ENCODE peak calls at places on chromosomes 5 and 9, in four cellular contexts. P is Peyer's patch, K is sigmoid colon, J is psoas muscle. W is an unnamed sample.

GRCh38 chr9:22208846-22209585 is 199.9 kb upstream of the CDKN2B start:
- DNase-seq in J (no peak), K (no peak), P (no peak), W (no peak)

GRCh38 chr5:54990751-54991349 is 5.5 kb upstream of the ESM1 start:
- DNase-seq in J (no peak), K (no peak), P (no peak), W (no peak)

GRCh38 chr5:50667653-50668403 is 1.4 kb downstream of the PARP8 start:
- DNase-seq in P (peak; percentile 79), J (peak; percentile 78), K (peak; percentile 79), W (peak; percentile 74)

GRCh38 chr9:109966643-109967368 is 186.8 kb downstream of the PALM2AKAP2 start:
- DNase-seq in P (no peak), J (no peak), K (no peak), W (no peak)

GRCh38 chr9:127706836-127707241 is at the start of gene CFAP157:
- DNase-seq in K (no peak), P (no peak), J (no peak), W (no peak)

GRCh38 chr9:19085295-19085694 is 17.4 kb downstream of the HAUS6 start:
- DNase-seq in J (no peak), K (no peak), P (no peak), W (no peak)

GRCh38 chr9:114450833-114451706 is 54.2 kb downstream of the WHRN start:
- DNase-seq in J (no peak), K (no peak), P (no peak), W (no peak)

GRCh38 chr9:131094622-131095021 is 1.7 kb upstream of the AIF1L start:
- DNase-seq in K (no peak), P (no peak), J (peak; percentile 73), W (no peak)

GRCh38 chr9:125227761-125228160 is 13.4 kb downstream of the HSPA5 start:
- DNase-seq in J (no peak), K (no peak), P (no peak), W (no peak)

GRCh38 chr5:168879929-168880328 is 300.8 kb upstream of the PANK3 start:
- DNase-seq in P (no peak), J (no peak), K (no peak), W (no peak)

GRCh38 chr9:107536462-107536861 is 46.9 kb upstream of the KLF4 start:
- DNase-seq in J (no peak), P (no peak), K (no peak), W (no peak)

GRCh38 chr9:69104830-69105527 is 69.1 kb upstream of the TJP2 start:
- DNase-seq in P (peak; percentile 89), K (no peak), J (no peak), W (no peak)

GRCh38 chr5:127802477-127802865 is 99.3 kb downstream of the CCDC192 start:
- DNase-seq in J (no peak), K (no peak), P (no peak), W (no peak)

GRCh38 chr5:175542232-175542965 is 64.0 kb downstream of the SFXN1 start:
- DNase-seq in K (no peak), J (no peak), P (no peak), W (no peak)

GRCh38 chr5:115435065-115435775 is 109.4 kb downstream of the FEM1C start:
- DNase-seq in J (no peak), K (no peak), P (no peak), W (no peak)

GRCh38 chr9:131324736-131325679 is 35.5 kb downstream of the PLPP7 start:
- DNase-seq in P (no peak), K (peak; percentile 30), J (peak; percentile 26), W (no peak)

GRCh38 chr9:98856982-98857381 is 49.5 kb downstream of the GALNT12 start:
- DNase-seq in P (no peak), J (no peak), K (no peak), W (no peak)

GRCh38 chr5:26572486-26572885 is 465.9 kb downstream of the CDH9 start:
- DNase-seq in P (no peak), K (no peak), J (no peak), W (no peak)

GRCh38 chr5:43469671-43470396 is 13.8 kb downstream of the TMEM267 start:
- DNase-seq in K (no peak), J (no peak), P (no peak), W (no peak)

GRCh38 chr5:138979684-138980275 is 104.6 kb upstream of the LRRTM2 start:
- DNase-seq in K (no peak), J (no peak), P (no peak), W (peak; percentile 17)

GRCh38 chr9:98688710-98689495 is 19.8 kb downstream of the GABBR2 start:
- DNase-seq in K (no peak), J (no peak), P (no peak), W (no peak)

GRCh38 chr5:169289520-169289919 is 11.4 kb downstream of the SLIT3 start:
- DNase-seq in K (no peak), P (no peak), J (no peak), W (no peak)

GRCh38 chr9:108439967-108440366 is 415.8 kb downstream of the ACTL7B start:
- DNase-seq in K (no peak), J (no peak), P (no peak), W (no peak)

GRCh38 chr5:52895572-52896296 is 93.4 kb upstream of the ITGA2 start:
- DNase-seq in P (no peak), K (no peak), J (no peak), W (no peak)

GRCh38 chr5:134994560-134995156 is 27.0 kb downstream of the CATSPER3 start:
- DNase-seq in K (no peak), J (no peak), P (no peak), W (no peak)

GRCh38 chr5:135313405-135313804 is 85.6 kb downstream of the MACROH2A1 start:
- DNase-seq in K (no peak), P (no peak), J (no peak), W (no peak)

GRCh38 chr9:9337129-9337528 is 1275.7 kb downstream of the PTPRD start:
- DNase-seq in J (no peak), K (no peak), P (no peak), W (no peak)

GRCh38 chr5:1877434-1878049 is 5.2 kb downstream of the IRX4 start:
- DNase-seq in P (no peak), K (no peak), J (no peak), W (no peak)

GRCh38 chr9:108078823-108079222 is 589.3 kb upstream of the KLF4 start:
- DNase-seq in K (no peak), P (no peak), J (no peak), W (no peak)

GRCh38 chr9:129337287-129338140 is 159.5 kb upstream of the IER5L start:
- DNase-seq in P (no peak), K (no peak), J (no peak), W (no peak)

GRCh38 chr9:61671276-61671973 is 481.6 kb downstream of the SPATA31A7 start:
- DNase-seq in J (no peak), K (peak; percentile 52), P (no peak), W (peak; percentile 29)

GRCh38 chr5:149113669-149114068 is 27.6 kb upstream of the ABLIM3 start:
- DNase-seq in K (no peak), J (no peak), P (no peak), W (no peak)

GRCh38 chr5:40736103-40736875 is 19.5 kb downstream of the TTC33 start:
- DNase-seq in P (no peak), K (no peak), J (no peak), W (no peak)

GRCh38 chr5:59218424-59219045 is 635.7 kb downstream of the RAB3C start:
- DNase-seq in J (no peak), P (no peak), K (no peak), W (no peak)

GRCh38 chr5:33379757-33380156 is 61.0 kb upstream of the TARS1 start:
- DNase-seq in J (no peak), K (no peak), P (no peak), W (no peak)

GRCh38 chr5:82272957-82273356 is 5.2 kb downstream of the RPS23 start:
- DNase-seq in K (no peak), J (peak; percentile 84), P (no peak), W (no peak)

GRCh38 chr9:136239135-136239962 is 6.3 kb downstream of the QSOX2 start:
- DNase-seq in J (no peak), K (no peak), P (no peak), W (no peak)
- H3K4me1 ChIP-seq in J (peaks cover 15% of the 10 kb centered on the region), K (no peaks in the 10 kb centered on the region), P (peaks cover 37% of the 10 kb centered on the region), W (peaks cover 22% of the 10 kb centered on the region)

GRCh38 chr5:172873513-172873912 is 39.5 kb downstream of the ERGIC1 start:
- DNase-seq in P (no peak), J (no peak), K (no peak), W (no peak)

GRCh38 chr5:172871982-172872381 is 37.9 kb downstream of the ERGIC1 start:
- DNase-seq in J (peak; percentile 50), K (no peak), P (no peak), W (no peak)

GRCh38 chr5:172871561-172871960 is 37.5 kb downstream of the ERGIC1 start:
- DNase-seq in K (no peak), P (no peak), J (peak; percentile 15), W (no peak)

GRCh38 chr5:172874647-172875371 is 40.8 kb downstream of the ERGIC1 start:
- DNase-seq in K (no peak), J (peak; percentile 15), P (no peak), W (no peak)

DNA sequence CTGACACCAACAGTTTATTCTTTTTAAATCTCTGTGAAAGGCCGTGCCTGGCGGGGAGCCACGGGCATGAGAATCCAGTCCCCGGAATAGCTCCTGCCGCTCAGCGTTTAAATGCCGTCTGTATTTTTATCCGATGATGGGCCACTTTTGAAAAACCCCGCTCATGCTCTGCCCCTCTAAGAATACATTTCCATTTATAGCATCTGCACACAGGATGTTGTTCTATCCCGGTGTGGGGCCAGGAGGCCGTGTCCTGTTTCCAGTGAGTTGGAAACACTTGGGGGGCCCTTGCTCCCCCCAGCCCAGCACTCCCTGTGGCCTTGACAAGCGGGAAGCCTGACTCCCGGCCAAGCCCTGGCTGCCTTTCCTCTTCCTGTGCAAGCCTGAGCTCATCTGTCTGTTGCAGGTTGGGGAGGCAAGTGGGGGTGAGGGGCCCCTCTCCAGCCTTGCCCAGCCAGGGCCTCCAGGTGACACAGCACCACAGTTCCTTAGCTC is 39.0 kb downstream of the ERGIC1 start:
- DNase-seq in P (no peak), K (peak; percentile 97), J (peak; percentile 95), W (no peak)
- H3K4me1 ChIP-seq in P (peaks cover 4% of the 10 kb centered on the region), K (no peaks in the 10 kb centered on the region), J (peaks cover 77% of the 10 kb centered on the region), W (peaks cover 12% of the 10 kb centered on the region)

DNA sequence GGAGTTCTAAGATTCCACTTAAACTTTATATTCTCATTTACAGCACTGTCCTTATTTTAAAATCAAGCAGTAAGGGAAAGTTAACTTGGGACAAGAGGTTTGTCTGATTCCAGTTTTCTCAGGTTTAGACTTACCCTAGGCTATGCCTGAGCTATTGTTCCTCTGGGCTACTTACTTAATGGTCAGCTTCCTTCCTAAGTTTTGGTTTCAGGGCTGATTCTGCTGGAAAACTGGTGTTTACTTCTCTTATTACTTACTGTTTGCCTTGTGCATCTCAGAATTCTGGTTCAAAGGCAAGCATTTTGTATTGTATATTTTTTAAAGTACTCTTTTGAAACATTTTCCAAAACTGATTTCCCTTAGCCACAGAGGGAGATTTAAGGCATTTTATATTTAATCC is 289.8 kb downstream of the ARHGAP26 start:
- DNase-seq in P (no peak), K (no peak), J (no peak), W (no peak)
- H3K4me1 ChIP-seq in P (no peaks in the 10 kb centered on the region), K (no peaks in the 10 kb centered on the region), J (peaks cover 95% of the 10 kb centered on the region), W (no peaks in the 10 kb centered on the region)

GRCh38 chr9:35579130-35579529 is 25.9 kb upstream of the TESK1 start:
- DNase-seq in J (no peak), K (no peak), P (no peak), W (no peak)
- H3K4me1 ChIP-seq in J (no peaks in the 10 kb centered on the region), K (no peaks in the 10 kb centered on the region), P (no peaks in the 10 kb centered on the region), W (no peaks in the 10 kb centered on the region)

W was measured in CD8-positive, alpha-beta T cell.